ENCODE peak calls at places on chromosomes 2 and 18, in six cellular contexts. M is lower leg skin, I is AG09309, A is upper lobe of right lung, O is tibial artery, Z is HFF-Myc. P is an unnamed sample.

GRCh38 chr18:13107074-13107473 is 111.5 kb upstream of the LDLRAD4 start:
- DNase-seq in A (no peak), M (no peak), Z (no peak), I (no peak), O (no peak), P (no peak)

GRCh38 chr18:2716394-2717326 is 61.1 kb downstream of the SMCHD1 start:
- DNase-seq in I (no peak), Z (no peak), M (no peak), O (no peak), A (no peak), P (no peak)

GRCh38 chr2:97936199-97936598 is 59.5 kb downstream of the TMEM131 start:
- DNase-seq in A (no peak), O (no peak), M (no peak), Z (no peak), I (no peak), P (no peak)

GRCh38 chr2:171763602-171764001 is 76.3 kb downstream of the DYNC1I2 start:
- DNase-seq in O (no peak), I (no peak), A (no peak), M (no peak), Z (no peak), P (no peak)

GRCh38 chr2:127061377-127062273 is 45.3 kb downstream of the BIN1 start:
- DNase-seq in M (no peak), A (no peak), I (no peak), Z (peak), O (no peak), P (no peak)

GRCh38 chr2:219576505-219577388 is 4.6 kb downstream of the INHA start:
- DNase-seq in O (no peak), M (no peak), A (no peak), Z (no peak), I (no peak), P (no peak)

GRCh38 chr18:25743661-25744151 is 346.7 kb downstream of the SS18 start:
- DNase-seq in I (no peak), M (no peak), O (no peak), A (no peak), Z (no peak), P (no peak)

GRCh38 chr2:181341855-181342594 is 115.2 kb upstream of the ITGA4 start:
- DNase-seq in A (no peak), M (no peak), O (no peak), Z (no peak), I (no peak), P (no peak)

GRCh38 chr2:229835601-229836283 is 86.1 kb downstream of the TRIP12 start:
- DNase-seq in M (no peak), A (no peak), Z (no peak), O (no peak), I (peak), P (no peak)

GRCh38 chr18:3340015-3340681 is 78.2 kb downstream of the MYL12B start:
- DNase-seq in I (no peak), Z (no peak), O (no peak), A (no peak), M (no peak), P (no peak)

GRCh38 chr2:217162533-217162932 is 302.7 kb upstream of the TNP1 start:
- DNase-seq in I (peak), M (no peak), Z (peak), O (no peak), A (no peak), P (no peak)

GRCh38 chr2:127943186-127943585 is 57.4 kb upstream of the AMMECR1L start:
- DNase-seq in Z (no peak), A (no peak), O (no peak), M (no peak), I (no peak), P (no peak)

GRCh38 chr2:46246790-46247189 is 50.4 kb upstream of the EPAS1 start:
- DNase-seq in M (no peak), I (no peak), A (no peak), Z (no peak), O (no peak), P (no peak)

GRCh38 chr18:76610012-76610411 is 115.0 kb upstream of the ZNF516 start:
- DNase-seq in O (no peak), A (no peak), M (no peak), I (no peak), Z (no peak), P (no peak)

GRCh38 chr18:58542426-58543159 is 86.3 kb downstream of the ALPK2 start:
- DNase-seq in Z (no peak), O (no peak), A (no peak), M (no peak), I (no peak), P (no peak)

GRCh38 chr2:241540766-241541561 is 17.6 kb upstream of the BOK start:
- DNase-seq in A (peak), M (no peak), Z (no peak), I (no peak), O (no peak), P (peak)

GRCh38 chr2:174326880-174327558 is 7.7 kb upstream of the SP9 start:
- DNase-seq in A (no peak), O (no peak), M (no peak), I (no peak), Z (no peak), P (no peak)

GRCh38 chr2:205964111-205964761 is 121.7 kb downstream of the INO80D start:
- DNase-seq in M (no peak), I (no peak), O (peak), A (no peak), Z (no peak), P (no peak)

GRCh38 chr2:135409436-135409835 is 121.6 kb downstream of the ZRANB3 start:
- DNase-seq in M (no peak), A (no peak), Z (no peak), I (no peak), O (no peak), P (no peak)

GRCh38 chr18:63236417-63236816 is 83.2 kb downstream of the BCL2 start:
- DNase-seq in Z (no peak), M (peak), A (no peak), I (no peak), O (no peak), P (no peak)

GRCh38 chr2:143802242-143802641 is 673.0 kb downstream of the ARHGAP15 start:
- DNase-seq in O (no peak), I (no peak), M (no peak), Z (no peak), A (no peak), P (no peak)

GRCh38 chr2:98654702-98655488 is 46.5 kb downstream of the UNC50 start:
- DNase-seq in Z (no peak), A (no peak), I (no peak), O (no peak), M (no peak), P (no peak)

GRCh38 chr2:224359569-224359968 is 42.3 kb downstream of the FAM124B start:
- DNase-seq in M (no peak), O (no peak), Z (no peak), I (no peak), A (no peak), P (no peak)

GRCh38 chr2:11534746-11535484 is 1.1 kb downstream of the GREB1 start:
- DNase-seq in I (no peak), Z (no peak), M (no peak), O (no peak), A (no peak), P (no peak)
- TF ChIP-seq CTCF in I (peak), Z (peak), M (no peak), O (no peak), A (no peak), P (peak)

DNA sequence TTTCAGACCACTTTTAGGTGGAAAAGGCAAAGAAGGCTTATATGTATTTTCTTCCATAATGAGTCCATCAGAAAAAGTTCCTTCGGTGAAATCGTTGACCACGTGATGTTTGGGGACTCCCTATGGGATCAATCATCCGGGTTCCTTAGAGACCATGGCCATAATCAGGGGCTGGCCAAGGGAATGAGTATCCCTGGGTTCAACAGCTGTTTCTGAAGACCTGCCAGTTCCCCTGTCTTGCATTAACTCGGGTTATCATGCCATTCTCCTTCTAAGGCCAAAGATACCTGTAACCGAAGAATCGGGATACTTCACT is 18.7 kb upstream of the TMEM177 start:
- DNase-seq in O (no peak), I (no peak), Z (no peak), M (no peak), A (no peak), P (no peak)
- TF ChIP-seq CTCF in O (no peak), I (no peak), Z (no peak), M (no peak), A (no peak), P (peak)

DNA sequence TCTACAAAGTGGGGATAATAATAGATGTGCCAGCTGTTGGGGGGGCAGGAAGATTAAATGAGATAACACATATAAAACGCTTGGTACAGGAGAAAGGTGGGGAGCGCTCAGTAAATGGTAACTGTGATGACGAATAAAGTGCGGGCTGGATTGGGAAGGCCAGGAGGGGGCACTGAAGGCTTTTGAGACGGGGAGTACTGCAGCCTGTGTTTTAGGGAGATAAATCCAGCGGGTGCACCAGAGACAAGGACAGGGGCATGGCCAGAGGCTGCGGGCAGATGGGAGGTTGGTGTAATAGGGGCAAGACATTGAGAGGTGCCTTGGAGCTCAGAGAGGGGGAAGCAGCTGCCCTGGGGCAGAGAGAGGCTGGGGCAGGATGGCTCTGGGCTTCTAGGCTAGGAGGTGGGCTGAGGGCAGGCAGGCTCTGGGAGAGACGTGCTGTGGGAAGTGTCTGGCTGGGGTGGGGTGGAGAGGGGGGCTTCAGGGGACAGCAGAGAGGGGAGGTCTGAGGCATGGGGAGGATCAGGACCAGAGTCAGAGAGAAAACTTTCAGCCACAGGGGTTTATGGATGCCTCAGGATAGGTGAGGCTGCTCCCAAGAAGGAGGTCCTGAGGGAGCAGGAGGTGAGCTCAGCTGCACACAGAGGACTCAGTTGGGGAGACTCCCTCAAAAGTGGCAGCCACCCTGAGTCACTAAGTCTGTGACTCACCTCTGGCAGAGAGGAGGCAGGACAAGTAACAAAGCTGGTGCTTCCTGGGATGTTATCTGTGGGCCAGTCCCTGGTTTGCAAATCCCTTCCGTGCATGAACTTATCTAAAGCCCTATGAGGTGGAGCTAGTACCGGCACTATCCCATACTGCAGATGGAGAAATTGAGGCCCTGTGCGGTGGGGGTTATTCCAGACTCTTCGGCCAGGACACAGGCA is 18.9 kb downstream of the TEX44 start:
- DNase-seq in M (peak), A (no peak), I (peak), Z (no peak), O (peak), P (no peak)
- TF ChIP-seq CTCF in M (no peak), A (no peak), I (peak), Z (peak), O (peak), P (peak)

GRCh38 chr2:112254466-112255240 is at the start of gene ZC3H8:
- DNase-seq in Z (peak), O (peak), A (peak), I (peak), M (peak), P (peak)
- TF ChIP-seq CTCF in Z (no peak), O (no peak), A (no peak), I (no peak), M (no peak), P (peak)